ENCODE peak calls at places on chromosomes 2 and 18, in six cellular contexts. J, C, N, H, P and F are unnamed samples.

GRCh38 chr18:77320960-77321559 is 71.4 kb downstream of the GALR1 start:
- DNase-seq in C (no peak), J (no peak), P (no peak), H (no peak), N (no peak), F (no peak)

GRCh38 chr2:85801871-85802270 is 48.1 kb downstream of the ATOH8 start:
- DNase-seq in N (no peak), H (no peak), J (no peak), C (no peak), P (no peak), F (no peak)

GRCh38 chr2:222320441-222321395 is 21.9 kb upstream of the PAX3 start:
- DNase-seq in P (peak), N (no peak), J (peak), C (no peak), H (no peak), F (peak)

GRCh38 chr2:196991061-196991460 is 64.6 kb upstream of the PGAP1 start:
- DNase-seq in J (peak), H (no peak), P (no peak), N (no peak), C (no peak), F (peak)

GRCh38 chr2:141586985-141587384 is 543.8 kb downstream of the LRP1B start:
- DNase-seq in C (no peak), N (no peak), P (no peak), J (no peak), H (no peak), F (no peak)

GRCh38 chr2:28470759-28471158 is 25.1 kb upstream of the PLB1 start:
- DNase-seq in N (no peak), P (no peak), J (no peak), H (peak), C (no peak), F (no peak)

GRCh38 chr2:206049387-206049786 is 36.6 kb downstream of the INO80D start:
- DNase-seq in H (peak), N (no peak), J (no peak), P (no peak), C (no peak), F (no peak)

GRCh38 chr2:159797468-159798375 is at the start of gene CD302:
- DNase-seq in N (no peak), C (peak), H (peak), J (peak), P (peak), F (peak)

GRCh38 chr2:224263571-224264043 is 138.3 kb downstream of the FAM124B start:
- DNase-seq in C (no peak), N (no peak), P (no peak), J (no peak), H (no peak), F (no peak)